ENCODE peak calls at places on chromosome 15, in five cellular contexts. W is head of caudate nucleus; A is stimulated activated CD4-positive, alpha-beta T cell treated with anti-CD3 and anti-CD28 coated beads, TNF-alpha, amount 100 ng/mL, for 24 hours; N is foreskin keratinocyte; D is AG09309. M is an unnamed sample.
A peak's percentile ranks its signal among the peaks of the same experiment; 100 is the strongest.

GRCh38 chr15:80747317-80748053 is 31.7 kb upstream of the CEMIP start:
- DNase-seq in W (no peak), A (no peak), N (no peak), D (no peak), M (no peak)

GRCh38 chr15:34214135-34214534 is 4.2 kb upstream of the KATNBL1 start:
- DNase-seq in W (no peak), A (no peak), N (no peak), D (no peak), M (no peak)

GRCh38 chr15:38930851-38931572 is 366.4 kb upstream of the RASGRP1 start:
- DNase-seq in W (no peak), A (no peak), N (peak; percentile 1), D (no peak), M (no peak)

GRCh38 chr15:78634251-78635145 is 6.5 kb downstream of the CHRNB4 start:
- DNase-seq in W (no peak), A (no peak), N (no peak), D (no peak), M (no peak)

GRCh38 chr15:76035593-76035992 is 23.4 kb upstream of the NRG4 start:
- DNase-seq in W (no peak), A (no peak), N (no peak), D (no peak), M (no peak)

GRCh38 chr15:74781673-74782595 is at the start of gene CSK:
- DNase-seq in W (peak; percentile 59), A (peak; percentile 73), N (peak; percentile 23), D (no peak), M (no peak)

GRCh38 chr15:90769375-90769774 is 52.2 kb downstream of the BLM start:
- DNase-seq in W (no peak), A (no peak), N (peak; percentile 38), D (no peak), M (no peak)

GRCh38 chr15:38996111-38996541 is 431.5 kb upstream of the RASGRP1 start:
- DNase-seq in W (no peak), A (no peak), N (peak; percentile 88), D (peak; percentile 97), M (no peak)

GRCh38 chr15:91852741-91853500 is 587 bp upstream of the SLCO3A1 start:
- DNase-seq in W (peak; percentile 78), A (peak; percentile 66), N (peak; percentile 50), D (peak; percentile 13), M (no peak)

GRCh38 chr15:31457631-31458526 is 131.2 kb downstream of the KLF13 start:
- DNase-seq in W (no peak), A (no peak), N (peak; percentile 84), D (peak; percentile 75), M (no peak)

GRCh38 chr15:65171428-65171827 is 13.7 kb downstream of the CLPX start:
- DNase-seq in W (no peak), A (no peak), N (no peak), D (no peak), M (no peak)

GRCh38 chr15:52803543-52804306 is 13.6 kb upstream of the ONECUT1 start:
- DNase-seq in W (no peak), A (no peak), N (no peak), D (no peak), M (no peak)

GRCh38 chr15:99249270-99249817 is at the start of gene TTC23:
- DNase-seq in W (no peak), A (no peak), N (peak; percentile 89), D (peak; percentile 59), M (peak; percentile 72)

GRCh38 chr15:73325191-73325980 is 43.4 kb downstream of the HCN4 start:
- DNase-seq in W (no peak), A (peak; percentile 4), N (no peak), D (no peak), M (no peak)

GRCh38 chr15:36449084-36449661 is 130.3 kb upstream of the CDIN1 start:
- DNase-seq in W (no peak), A (no peak), N (no peak), D (no peak), M (no peak)

GRCh38 chr15:80638553-80639167 is 56.5 kb upstream of the ABHD17C start:
- DNase-seq in W (no peak), A (no peak), N (no peak), D (no peak), M (no peak)

GRCh38 chr15:100775581-100776185 is 103.9 kb upstream of the ALDH1A3 start:
- DNase-seq in W (no peak), A (no peak), N (no peak), D (no peak), M (no peak)

GRCh38 chr15:41821831-41822230 is 6.1 kb upstream of the JMJD7 start:
- DNase-seq in W (no peak), A (no peak), N (no peak), D (no peak), M (no peak)

GRCh38 chr15:47196057-47196456 is 521.2 kb upstream of the SEMA6D start:
- DNase-seq in W (peak; percentile 74), A (peak; percentile 46), N (peak; percentile 75), D (peak; percentile 64), M (peak; percentile 53)

GRCh38 chr15:78200276-78200930 is 34.0 kb downstream of the ACSBG1 start:
- DNase-seq in W (no peak), A (no peak), N (no peak), D (no peak), M (no peak)

GRCh38 chr15:44298878-44299277 is 10.4 kb downstream of the GOLM2 start:
- DNase-seq in W (no peak), A (no peak), N (peak; percentile 13), D (no peak), M (no peak)

GRCh38 chr15:74314897-74315438 is 52.5 kb downstream of the CYP11A1 start:
- DNase-seq in W (no peak), A (no peak), N (no peak), D (no peak), M (no peak)

GRCh38 chr15:62945063-62945462 is 97.5 kb upstream of the TPM1 start:
- DNase-seq in W (no peak), A (no peak), N (no peak), D (no peak), M (no peak)

GRCh38 chr15:26280281-26280680 is 417.2 kb upstream of the ATP10A start:
- DNase-seq in W (no peak), A (no peak), N (no peak), D (no peak), M (no peak)

GRCh38 chr15:100988874-100989273 is 69.7 kb downstream of the LRRK1 start:
- DNase-seq in W (no peak), A (no peak), N (no peak), D (no peak), M (no peak)

GRCh38 chr15:72178976-72179585 is 18.5 kb downstream of the GRAMD2A start:
- DNase-seq in W (no peak), A (no peak), N (no peak), D (no peak), M (no peak)

GRCh38 chr15:62566248-62566647 is 401.2 kb upstream of the C2CD4B start:
- DNase-seq in W (no peak), A (no peak), N (peak; percentile 49), D (no peak), M (no peak)

GRCh38 chr15:90560229-90560771 is 30.6 kb downstream of the CRTC3 start:
- DNase-seq in W (no peak), A (no peak), N (peak; percentile 79), D (peak; percentile 96), M (no peak)

GRCh38 chr15:38130200-38130567 is 122.5 kb upstream of the SPRED1 start:
- DNase-seq in W (no peak), A (no peak), N (peak; percentile 71), D (no peak), M (no peak)

GRCh38 chr15:80250614-80251504 is 1.2 kb downstream of the CTXND1 start:
- DNase-seq in W (no peak), A (no peak), N (no peak), D (no peak), M (no peak)

GRCh38 chr15:57772223-57772957 is 65.9 kb downstream of the POLR2M start:
- DNase-seq in W (no peak), A (no peak), N (peak; percentile 66), D (no peak), M (no peak)

GRCh38 chr15:44584162-44584749 is 47.3 kb downstream of the EIF3J start:
- DNase-seq in W (no peak), A (peak; percentile 52), N (peak; percentile 26), D (no peak), M (peak; percentile 36)

GRCh38 chr15:85587707-85588441 is 206.9 kb downstream of the KLHL25 start:
- DNase-seq in W (no peak), A (no peak), N (peak; percentile 92), D (no peak), M (no peak)

GRCh38 chr15:45187894-45188830 is at the start of gene SHF:
- DNase-seq in W (peak; percentile 63), A (peak; percentile 78), N (no peak), D (no peak), M (no peak)

GRCh38 chr15:76056931-76057330 is 2.9 kb upstream of the TMEM266 start:
- DNase-seq in W (no peak), A (no peak), N (peak; percentile 86), D (no peak), M (no peak)

GRCh38 chr15:100281096-100281917 is 60.5 kb downstream of the ADAMTS17 start:
- DNase-seq in W (no peak), A (no peak), N (no peak), D (no peak), M (no peak)

GRCh38 chr15:74988007-74988800 is 7.2 kb upstream of the SCAMP5 start:
- DNase-seq in W (no peak), A (peak; percentile 42), N (peak; percentile 45), D (no peak), M (no peak)

GRCh38 chr15:99507732-99508571 is 57.8 kb upstream of the MEF2A start:
- DNase-seq in W (no peak), A (no peak), N (peak; percentile 48), D (no peak), M (no peak)

GRCh38 chr15:73389971-73390544 is 21.3 kb upstream of the HCN4 start:
- DNase-seq in W (no peak), A (no peak), N (no peak), D (no peak), M (no peak)

M was measured in Panc1.